ENCODE peak calls at places on chromosomes 11 and 22, in eight cellular contexts. Y, H, M, I, W, T, X and L are unnamed samples.

GRCh38 chr11:44941286-44942021 is 9.2 kb downstream of the TP53I11 start:
- DNase-seq in Y (no peak), H (no peak), M (no peak), I (no peak), W (no peak), T (no peak), X (no peak), L (no peak)

GRCh38 chr11:99452076-99452475 is 431.3 kb downstream of the CNTN5 start:
- DNase-seq in Y (no peak), H (no peak), M (no peak), I (no peak), W (no peak), T (no peak), X (no peak), L (no peak)

GRCh38 chr11:100674212-100674611 is 12.9 kb upstream of the ARHGAP42 start:
- DNase-seq in Y (no peak), H (no peak), M (no peak), I (no peak), W (no peak), T (no peak), X (no peak), L (no peak)

GRCh38 chr11:10858505-10859360 is 880 bp upstream of the ZBED5 start:
- DNase-seq in Y (peak), H (no peak), M (no peak), I (peak), W (no peak), T (no peak), X (peak), L (peak)

GRCh38 chr22:27405672-27406388 is 395.7 kb downstream of the MN1 start:
- DNase-seq in Y (peak), H (no peak), M (peak), I (peak), W (no peak), T (no peak), X (peak), L (peak)

GRCh38 chr22:49577168-49578060 is 250.3 kb downstream of the BRD1 start:
- DNase-seq in Y (no peak), H (no peak), M (no peak), I (peak), W (no peak), T (no peak), X (no peak), L (no peak)

GRCh38 chr11:2154195-2154585 is 6.8 kb downstream of the INS start:
- DNase-seq in Y (no peak), H (no peak), M (no peak), I (no peak), W (no peak), T (no peak), X (no peak), L (no peak)

GRCh38 chr11:45606514-45607024 is 58.9 kb downstream of the CHST1 start:
- DNase-seq in Y (no peak), H (no peak), M (no peak), I (peak), W (no peak), T (no peak), X (peak), L (no peak)

GRCh38 chr11:65308281-65308891 is 6.3 kb upstream of the CDC42EP2 start:
- DNase-seq in Y (no peak), H (no peak), M (no peak), I (no peak), W (no peak), T (no peak), X (no peak), L (no peak)

GRCh38 chr11:124890701-124891389 is 6.8 kb downstream of the ROBO4 start:
- DNase-seq in Y (no peak), H (peak), M (no peak), I (no peak), W (no peak), T (no peak), X (no peak), L (no peak)

GRCh38 chr11:119755351-119756071 is 26.5 kb upstream of the NECTIN1 start:
- DNase-seq in Y (no peak), H (no peak), M (no peak), I (no peak), W (no peak), T (no peak), X (no peak), L (no peak)

GRCh38 chr11:6320411-6321207 is at the start of gene CAVIN3:
- DNase-seq in Y (peak), H (peak), M (peak), I (peak), W (no peak), T (peak), X (peak), L (peak)

GRCh38 chr22:35446365-35446764 is 46.4 kb downstream of the MCM5 start:
- DNase-seq in Y (peak), H (no peak), M (peak), I (no peak), W (peak), T (no peak), X (no peak), L (no peak)

GRCh38 chr11:91820709-91821108 is 403.9 kb upstream of the FAT3 start:
- DNase-seq in Y (no peak), H (no peak), M (no peak), I (no peak), W (no peak), T (no peak), X (no peak), L (no peak)

GRCh38 chr22:26564181-26564580 is 25.8 kb downstream of the TPST2 start:
- DNase-seq in Y (no peak), H (no peak), M (peak), I (no peak), W (no peak), T (no peak), X (no peak), L (no peak)

GRCh38 chr11:5280582-5281102 is 10.9 kb upstream of the HBE1 start:
- DNase-seq in Y (peak), H (no peak), M (peak), I (peak), W (peak), T (no peak), X (peak), L (peak)

GRCh38 chr22:18031670-18032454 is 7.5 kb upstream of the MICAL3 start:
- DNase-seq in Y (peak), H (no peak), M (peak), I (no peak), W (peak), T (no peak), X (no peak), L (no peak)

GRCh38 chr11:92224394-92225205 is at the start of gene FAT3:
- DNase-seq in Y (no peak), H (no peak), M (no peak), I (peak), W (no peak), T (no peak), X (peak), L (no peak)

GRCh38 chr22:24183321-24184031 is 2.2 kb downstream of the SUSD2 start:
- DNase-seq in Y (no peak), H (no peak), M (no peak), I (no peak), W (no peak), T (no peak), X (no peak), L (no peak)

GRCh38 chr11:86988351-86988881 is 33.2 kb upstream of the FZD4 start:
- DNase-seq in Y (peak), H (no peak), M (no peak), I (no peak), W (no peak), T (no peak), X (no peak), L (no peak)

GRCh38 chr11:73271936-73272679 is at the start of gene P2RY6:
- DNase-seq in Y (peak), H (no peak), M (peak), I (peak), W (peak), T (no peak), X (peak), L (no peak)

GRCh38 chr11:19472679-19473078 is 231.9 kb upstream of the E2F8 start:
- DNase-seq in Y (no peak), H (no peak), M (no peak), I (no peak), W (no peak), T (no peak), X (no peak), L (no peak)

GRCh38 chr11:65262381-65262680 is 569 bp downstream of the POLA2 start:
- DNase-seq in Y (peak), H (no peak), M (no peak), I (no peak), W (no peak), T (no peak), X (no peak), L (no peak)

GRCh38 chr22:45413368-45414211 is at the start of the genes RIBC2 and SMC1B:
- DNase-seq in Y (peak), H (no peak), M (peak), I (peak), W (peak), T (no peak), X (peak), L (peak)

GRCh38 chr11:47969401-47969800 is 11.0 kb upstream of the PTPRJ start:
- DNase-seq in Y (no peak), H (no peak), M (no peak), I (no peak), W (no peak), T (no peak), X (no peak), L (no peak)

GRCh38 chr11:93903989-93904388 is 53.6 kb upstream of the VSTM5 start:
- DNase-seq in Y (peak), H (no peak), M (no peak), I (peak), W (no peak), T (no peak), X (peak), L (no peak)
- TF ChIP-seq CTCF in Y (peak), H (no peak), M (peak), I (peak), W (no peak), T (no peak), X (peak), L (no peak)

DNA sequence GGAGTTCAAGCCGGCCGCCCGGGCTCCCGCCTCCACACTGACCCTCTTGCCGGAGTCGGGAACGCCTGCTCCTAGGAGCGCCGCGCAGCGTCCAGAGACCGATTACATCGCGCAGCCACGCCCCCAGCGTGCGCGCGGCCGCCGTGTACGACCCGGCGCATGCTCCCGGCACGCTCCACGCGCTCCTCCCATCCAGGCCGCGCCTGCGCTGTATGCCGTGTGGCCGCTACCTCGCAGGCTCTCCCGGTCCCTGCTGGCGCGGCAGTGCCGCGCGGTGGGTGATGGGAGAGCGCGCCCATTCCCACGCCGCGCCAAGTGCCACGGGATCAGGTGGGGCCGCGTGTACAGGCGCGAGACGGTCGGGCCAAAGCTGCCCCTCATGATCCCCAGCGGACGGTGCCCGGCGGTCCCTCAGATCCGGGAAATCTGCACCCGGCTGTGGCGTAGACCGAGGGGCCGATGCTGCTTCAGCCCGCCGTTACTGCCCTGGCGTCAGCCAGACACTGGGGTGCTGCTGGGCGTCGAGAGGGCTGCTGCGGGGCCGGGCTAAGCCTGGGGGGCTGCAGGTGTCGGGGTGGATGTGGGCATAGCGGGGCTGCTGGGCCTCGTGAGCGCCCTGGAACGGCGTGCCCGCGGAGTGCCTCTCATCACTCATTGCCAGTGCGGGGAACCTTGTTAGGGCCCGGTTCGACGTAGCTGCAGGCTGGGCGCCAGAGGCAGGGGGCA is at the start of the genes GNB1L and RTL10:
- DNase-seq in Y (peak), H (peak), M (peak), I (peak), W (peak), T (peak), X (peak), L (peak)
- TF ChIP-seq CTCF in Y (no peak), H (no peak), M (peak), I (no peak), W (no peak), T (no peak), X (no peak), L (no peak)

DNA sequence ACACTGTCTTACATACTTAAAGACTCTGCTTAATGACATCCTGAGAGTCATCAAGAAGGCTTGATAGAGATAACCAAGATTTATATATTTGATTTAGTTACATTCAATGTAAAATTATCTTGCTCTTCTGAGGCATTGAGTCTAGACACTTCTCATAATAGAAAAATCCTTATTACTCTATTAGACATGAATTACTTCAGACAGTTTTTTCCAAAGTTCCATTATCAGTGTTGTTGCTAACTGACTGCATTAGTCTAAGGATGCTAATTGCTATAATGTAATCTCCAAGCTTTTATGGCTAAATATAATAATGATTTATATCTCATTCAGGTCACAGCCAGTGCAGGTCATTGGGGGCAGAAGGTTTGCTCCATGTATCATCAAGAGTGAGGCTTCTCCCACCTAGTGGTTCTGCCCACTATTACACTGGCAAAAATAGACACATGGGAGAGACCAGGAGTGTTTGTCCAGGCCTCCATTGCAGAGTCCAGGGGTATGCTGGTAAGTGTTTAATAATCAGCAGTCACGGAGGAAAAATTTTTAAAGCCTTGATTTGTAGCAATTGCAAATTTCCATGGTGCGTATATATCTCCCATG is 377.2 kb upstream of the DDI1 start:
- DNase-seq in Y (peak), H (no peak), M (no peak), I (peak), W (no peak), T (no peak), X (peak), L (no peak)
- TF ChIP-seq CTCF in Y (peak), H (no peak), M (peak), I (peak), W (peak), T (no peak), X (peak), L (no peak)

GRCh38 chr11:66314186-66314501 is 2.7 kb downstream of the CD248 start:
- DNase-seq in Y (no peak), H (no peak), M (no peak), I (no peak), W (no peak), T (no peak), X (no peak), L (no peak)

GRCh38 chr11:66314561-66315497 is 2.0 kb downstream of the CD248 start:
- DNase-seq in Y (no peak), H (no peak), M (no peak), I (no peak), W (no peak), T (no peak), X (no peak), L (no peak)

GRCh38 chr11:66311965-66312548 is 4.8 kb downstream of the CD248 start:
- DNase-seq in Y (peak), H (no peak), M (peak), I (peak), W (peak), T (peak), X (peak), L (peak)

GRCh38 chr11:66312549-66313320 is 4.1 kb downstream of the CD248 start:
- DNase-seq in Y (peak), H (peak), M (no peak), I (peak), W (peak), T (peak), X (peak), L (peak)

DNA sequence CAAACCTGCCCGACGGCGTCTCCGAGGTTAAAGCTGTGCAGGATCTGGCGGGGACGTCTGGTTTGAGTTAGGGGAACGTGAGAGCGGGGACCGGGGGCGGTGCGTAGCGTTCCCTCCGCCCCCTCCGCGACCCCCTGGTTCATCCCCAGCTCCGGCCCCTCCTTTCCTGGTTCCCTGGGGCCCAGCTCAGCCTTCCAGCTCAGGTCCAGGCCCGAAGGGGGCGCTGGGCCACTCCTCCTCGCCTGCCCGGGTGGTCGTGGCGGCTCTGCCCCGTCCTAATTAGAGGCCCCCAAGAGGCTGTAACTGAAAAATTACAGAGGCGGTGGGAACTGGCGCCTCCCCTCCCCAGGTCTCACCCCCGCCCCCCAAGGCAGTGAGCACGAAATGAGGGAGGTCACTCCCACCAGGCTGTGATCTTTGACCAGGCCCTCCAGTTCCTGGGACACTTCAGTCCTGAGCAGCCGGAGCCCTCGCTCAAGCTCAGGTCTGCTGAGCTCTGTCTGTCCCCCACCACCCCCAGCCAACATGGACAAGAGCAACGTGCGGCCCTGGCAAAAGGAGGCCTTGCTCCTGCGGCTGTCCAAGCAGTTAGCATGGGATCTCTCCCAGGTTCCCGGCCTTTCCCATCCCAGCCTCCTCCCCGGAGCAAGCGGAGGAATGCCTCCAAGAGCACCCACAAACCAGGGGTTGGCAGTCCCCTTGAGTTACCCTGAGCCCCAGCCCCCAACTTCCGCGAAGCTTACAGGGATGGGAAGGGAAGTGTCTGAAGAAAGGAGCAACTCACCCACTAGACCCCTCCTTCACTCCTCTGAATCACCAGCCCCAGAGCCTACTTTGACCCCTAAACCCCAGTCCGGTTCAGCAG is 3.3 kb downstream of the CD248 start:
- DNase-seq in Y (no peak), H (no peak), M (no peak), I (peak), W (no peak), T (no peak), X (peak), L (no peak)
- TF ChIP-seq CTCF in Y (no peak), H (no peak), M (peak), I (peak), W (no peak), T (no peak), X (peak), L (no peak)

DNA sequence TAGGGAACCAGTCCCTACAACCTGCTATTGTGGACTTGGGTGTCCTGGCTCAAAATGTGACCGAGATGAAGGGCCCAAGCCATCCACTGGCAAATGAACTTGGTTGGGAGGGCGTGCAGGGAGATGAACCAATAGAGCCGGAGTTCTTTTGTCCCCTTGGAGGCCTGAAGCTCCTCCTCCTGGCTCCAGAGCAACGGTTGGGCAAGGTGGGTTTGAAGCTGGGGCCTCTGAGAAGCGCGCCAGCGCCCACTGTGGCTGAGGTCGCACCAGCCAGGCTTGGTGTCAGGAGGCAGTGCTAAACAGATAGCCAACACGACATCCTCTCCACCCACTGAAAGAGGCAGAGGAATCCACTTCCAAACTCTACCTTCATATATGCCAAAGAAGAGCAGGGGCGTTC is 36.0 kb upstream of the PACSIN2 start:
- DNase-seq in Y (no peak), H (no peak), M (no peak), I (peak), W (no peak), T (no peak), X (peak), L (no peak)
- TF ChIP-seq CTCF in Y (no peak), H (no peak), M (no peak), I (peak), W (no peak), T (no peak), X (peak), L (no peak)

GRCh38 chr11:8365542-8365941 is 101.9 kb upstream of the LMO1 start:
- DNase-seq in Y (no peak), H (no peak), M (no peak), I (peak), W (no peak), T (no peak), X (peak), L (no peak)
- TF ChIP-seq CTCF in Y (peak), H (no peak), M (peak), I (peak), W (no peak), T (no peak), X (peak), L (peak)

DNA sequence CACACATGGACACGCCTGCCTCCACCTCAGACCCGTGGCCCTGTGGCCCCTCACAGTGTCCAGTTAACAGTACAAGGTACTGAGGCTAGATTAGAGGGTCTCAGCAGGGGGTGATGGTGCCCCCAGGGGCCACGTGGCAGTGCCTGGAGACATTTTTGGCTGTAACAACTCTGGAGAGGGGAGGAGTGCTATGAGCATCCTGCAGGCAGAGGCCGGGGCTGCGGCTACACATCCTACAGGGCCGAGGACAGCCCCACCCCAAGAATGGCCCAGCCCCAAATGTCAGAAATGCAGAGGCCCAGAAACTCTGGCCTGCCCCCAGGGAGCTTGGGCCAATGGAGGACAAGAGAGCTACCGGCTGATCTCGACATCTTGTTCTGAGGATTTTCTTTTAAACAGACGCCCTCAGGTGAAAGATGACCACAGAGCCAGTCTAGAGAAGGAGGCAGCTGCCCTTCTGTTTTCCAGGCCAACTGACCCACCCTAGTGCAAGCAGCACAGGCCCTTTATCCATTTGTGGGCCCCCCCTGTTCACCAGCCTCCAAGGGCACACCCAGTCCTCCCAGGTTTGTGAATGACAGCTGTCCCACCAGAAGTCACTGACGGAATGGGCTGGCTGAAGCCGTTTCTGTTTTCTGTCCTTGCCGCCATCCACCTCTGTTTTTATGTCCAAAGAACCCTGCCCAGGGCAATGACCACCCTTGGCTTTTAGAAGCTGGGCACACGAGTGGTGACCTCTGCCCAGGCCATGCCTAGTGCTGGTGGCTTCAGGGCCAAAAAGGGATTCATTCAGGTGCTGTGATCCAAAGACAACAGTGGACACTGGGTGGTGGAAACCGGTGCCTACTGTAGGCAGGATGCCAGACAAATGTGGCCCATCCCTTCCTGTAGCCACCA is 85.2 kb upstream of the LINC01488 start:
- DNase-seq in Y (no peak), H (no peak), M (no peak), I (no peak), W (no peak), T (no peak), X (no peak), L (no peak)
- TF ChIP-seq CTCF in Y (no peak), H (no peak), M (no peak), I (no peak), W (no peak), T (no peak), X (no peak), L (no peak)

GRCh38 chr22:41966607-41967240 is 2.5 kb upstream of the SEPTIN3 start:
- DNase-seq in Y (peak), H (no peak), M (peak), I (peak), W (peak), T (no peak), X (peak), L (peak)
- TF ChIP-seq CTCF in Y (peak), H (no peak), M (peak), I (peak), W (peak), T (peak), X (peak), L (peak)